ENCODE peak calls at places on chromosomes 3 and 15, in four cellular contexts. C is activated T-helper 1 cell treated with anti-CD3 and anti-CD28 coated beads, Interleukin-12 subunit alpha, Interleukin-12 subunit beta, Interleukin-2, Interleukin-4 antibody, amounts not matched to agents 30 ng/mL and 10 ng/mL and 1 ng/mL, durations not matched to agents 14 hours and 24 hours and 36 hours; G is spleen; J is brain microvascular endothelial cell. X is an unnamed sample.

GRCh38 chr3:125651246-125651645 is 55.9 kb upstream of the OSBPL11 start:
- DNase-seq in C (no peak), J (peak), G (no peak), X (no peak)

GRCh38 chr3:73576995-73577394 is 47.7 kb downstream of the PDZRN3 start:
- DNase-seq in G (no peak), C (no peak), J (peak), X (no peak)

GRCh38 chr15:85404156-85404921 is 23.9 kb downstream of the AKAP13 start:
- DNase-seq in C (no peak), J (no peak), G (no peak), X (no peak)

GRCh38 chr3:35929158-35929557 is 289.8 kb downstream of the ARPP21 start:
- DNase-seq in C (no peak), G (no peak), J (peak), X (no peak)

GRCh38 chr15:97902140-97902780 is 58.2 kb upstream of the ARRDC4 start:
- DNase-seq in C (no peak), J (no peak), G (no peak), X (no peak)

GRCh38 chr15:38127306-38127731 is 125.3 kb upstream of the SPRED1 start:
- DNase-seq in G (no peak), J (no peak), C (no peak), X (no peak)

GRCh38 chr15:66941791-66942190 is 123.6 kb upstream of the SMAD3 start:
- DNase-seq in C (no peak), G (no peak), J (no peak), X (no peak)

GRCh38 chr3:9347887-9348286 is 15.0 kb upstream of the THUMPD3 start:
- DNase-seq in G (no peak), J (no peak), C (no peak), X (no peak)